ENCODE peak calls at places on chromosomes 11 and 22, in four cellular contexts. H is K562, N is GM12878, O is HepG2. U is an unnamed sample.
A peak's percentile ranks its signal among the peaks of the same experiment; 100 is the strongest.

GRCh38 chr22:28139993-28140392 is 220.9 kb upstream of the PITPNB start:
- DNase-seq in O (no peak), H (no peak), N (no peak), U (no peak)

GRCh38 chr11:4680341-4680740 is 17.3 kb downstream of the OR51E2 start:
- DNase-seq in O (no peak), N (no peak), H (no peak), U (no peak)

GRCh38 chr22:50299724-50300619 is 7.5 kb downstream of the PLXNB2 start:
- DNase-seq in H (no peak), O (no peak), N (no peak), U (no peak)

GRCh38 chr22:35449829-35450689 is 50.1 kb downstream of the MCM5 start:
- DNase-seq in N (no peak), H (no peak), O (no peak), U (no peak)

GRCh38 chr11:47523491-47524199 is 29.3 kb downstream of the CELF1 start:
- DNase-seq in O (peak; percentile 36), N (no peak), H (peak; percentile 42), U (no peak)

GRCh38 chr22:48953830-48954229 is 873.8 kb downstream of the BRD1 start:
- DNase-seq in H (no peak), O (no peak), N (no peak), U (no peak)

GRCh38 chr11:14070866-14071265 is 108.3 kb downstream of the SPON1 start:
- DNase-seq in O (no peak), H (no peak), N (no peak), U (no peak)

GRCh38 chr11:83070878-83071640 is 638 bp downstream of the RAB30 start:
- DNase-seq in O (no peak), H (peak; percentile 17), N (no peak), U (peak; percentile 39)

GRCh38 chr11:83459802-83460201 is 173.6 kb upstream of the CCDC90B start:
- DNase-seq in H (no peak), N (no peak), O (no peak), U (no peak)

GRCh38 chr22:24165673-24166072 is 15.6 kb upstream of the SUSD2 start:
- DNase-seq in O (no peak), H (no peak), N (no peak), U (no peak)

GRCh38 chr11:121445071-121445768 is 6.9 kb upstream of the SORL1 start:
- DNase-seq in H (no peak), O (no peak), N (no peak), U (no peak)

GRCh38 chr11:26150046-26150445 is 181.9 kb upstream of the ANO3 start:
- DNase-seq in N (no peak), O (no peak), H (no peak), U (no peak)

GRCh38 chr22:30892286-30892685 is 76.3 kb downstream of the MORC2 start:
- DNase-seq in H (no peak), O (no peak), N (no peak), U (no peak)

GRCh38 chr11:47186937-47187681 is 875 bp upstream of the PACSIN3 start:
- DNase-seq in H (peak; percentile 41), O (peak; percentile 64), N (no peak), U (peak; percentile 72)

GRCh38 chr11:27282141-27282590 is 80.8 kb downstream of the CCDC34 start:
- DNase-seq in H (no peak), N (no peak), O (peak; percentile 60), U (no peak)

GRCh38 chr22:21447694-21448402 is 19.3 kb upstream of the TMEM191C start:
- DNase-seq in O (no peak), N (no peak), H (peak; percentile 79), U (peak; percentile 58)

GRCh38 chr11:2801711-2802388 is 83.7 kb downstream of the CDKN1C start:
- DNase-seq in N (no peak), H (no peak), O (no peak), U (no peak)

GRCh38 chr11:133198326-133198725 is 334.0 kb downstream of the OPCML start:
- DNase-seq in N (no peak), O (no peak), H (no peak), U (no peak)

GRCh38 chr11:58059011-58059358 is 28.2 kb downstream of the OR6Q1 start:
- DNase-seq in H (no peak), O (peak; percentile 82), N (no peak), U (no peak)

GRCh38 chr11:72224587-72225410 is at the start of gene INPPL1:
- DNase-seq in N (no peak), H (peak; percentile 62), O (no peak), U (peak; percentile 67)

GRCh38 chr22:19817561-19818263 is 37.0 kb downstream of the GNB1L start:
- DNase-seq in H (no peak), N (no peak), O (no peak), U (no peak)
- TF ChIP-seq NFIC in H (no peak), N (no peak), O (no peak), U (no peak)

DNA sequence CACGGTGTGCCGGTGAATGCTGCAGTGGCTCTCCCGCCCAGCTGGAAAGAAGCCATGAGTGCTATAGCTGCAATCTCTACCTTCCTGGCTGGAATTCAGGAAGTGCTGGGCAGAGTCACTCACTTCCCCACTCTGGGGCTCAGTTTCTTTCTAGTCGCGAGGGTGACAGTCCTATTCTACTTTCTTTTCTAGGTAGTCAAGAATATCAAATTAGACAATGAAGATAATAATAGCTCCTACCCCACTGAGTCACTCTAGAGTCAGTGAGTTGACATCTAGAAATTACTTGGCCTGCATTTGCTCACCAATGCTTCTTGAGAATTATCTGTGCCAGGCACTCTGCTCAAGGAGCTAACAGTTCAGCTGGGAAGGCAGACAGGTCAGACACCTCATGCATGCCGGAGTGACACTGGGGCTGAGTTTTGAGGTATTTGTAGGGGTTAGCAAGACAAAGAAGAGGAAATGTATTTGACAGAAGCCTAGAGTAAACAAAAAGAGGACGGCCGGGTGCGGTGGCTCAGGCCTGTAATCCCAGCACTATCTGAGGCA is 3.2 kb downstream of the CENPM start:
- DNase-seq in H (no peak), N (no peak), O (no peak), U (no peak)
- TF ChIP-seq NFIC in H (no peak), N (no peak), O (no peak), U (no peak)

GRCh38 chr22:38699143-38699542 is 1.6 kb downstream of the JOSD1 start:
- DNase-seq in O (no peak), N (no peak), H (no peak), U (no peak)
- TF ChIP-seq NFIC in O (no peak), N (no peak), H (no peak), U (no peak)

GRCh38 chr22:33204408-33204807 is 146.2 kb upstream of the SYN3 start:
- DNase-seq in N (no peak), O (no peak), H (no peak), U (no peak)

GRCh38 chr22:33213383-33214075 is 155.3 kb upstream of the SYN3 start:
- DNase-seq in H (no peak), N (no peak), O (no peak), U (no peak)

DNA sequence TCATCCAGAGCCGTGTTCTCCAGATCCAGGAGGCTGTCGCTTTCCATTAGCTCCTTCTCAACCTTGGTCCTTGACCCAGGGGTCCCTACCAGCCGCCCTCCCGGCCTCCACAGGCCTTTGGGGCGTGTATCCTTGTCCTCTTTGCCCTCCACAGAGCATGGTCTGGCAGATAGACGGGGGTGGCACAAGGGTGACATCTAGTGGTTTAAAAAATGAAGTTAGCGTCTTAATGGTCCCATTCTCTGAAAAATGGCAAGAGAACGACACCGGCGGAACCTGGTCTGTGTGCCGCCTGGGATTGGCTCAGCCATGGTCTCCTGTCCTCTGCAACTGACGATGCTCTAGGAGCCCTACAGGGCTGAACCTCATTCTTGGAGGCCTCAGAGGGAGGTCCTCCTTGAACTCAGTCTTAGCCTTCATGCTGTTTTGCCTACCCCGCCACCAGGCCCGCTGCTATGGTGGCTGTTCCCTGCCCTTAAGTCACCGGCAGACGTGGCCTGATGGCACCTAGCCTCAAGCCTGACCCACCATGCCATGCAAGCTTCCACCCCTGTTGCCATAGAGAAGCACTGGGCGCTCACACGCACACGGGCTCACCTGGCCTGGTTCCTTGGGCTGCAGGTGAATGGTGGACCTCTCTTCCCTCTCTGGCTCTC is 152.1 kb upstream of the SYN3 start:
- DNase-seq in N (no peak), O (peak; percentile 47), H (peak; percentile 13), U (peak; percentile 68)
- TF ChIP-seq NFIC in N (no peak), O (no peak), H (no peak), U (no peak)

DNA sequence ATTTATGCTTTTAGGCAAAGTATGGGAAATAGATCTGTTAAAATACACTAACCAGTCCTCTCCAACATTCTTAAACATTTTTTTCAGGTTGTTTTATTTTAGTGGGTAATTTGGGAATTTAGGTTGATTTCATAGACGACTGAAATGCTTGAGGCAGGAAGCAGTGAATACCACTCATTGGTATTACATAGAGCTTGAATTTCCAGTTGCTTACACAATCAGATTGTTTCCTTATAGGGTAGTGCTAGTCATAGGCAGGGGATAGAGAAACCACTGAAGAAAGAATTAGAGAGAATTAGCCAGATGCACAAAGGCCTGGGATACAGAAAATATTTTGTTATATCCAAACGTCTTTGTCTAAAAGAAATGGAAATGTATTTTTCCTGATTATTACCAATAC is 23.9 kb upstream of the LYVE1 start:
- DNase-seq in N (no peak), O (no peak), H (no peak), U (no peak)
- TF ChIP-seq NFIC in N (no peak), O (no peak), H (no peak), U (no peak)

DNA sequence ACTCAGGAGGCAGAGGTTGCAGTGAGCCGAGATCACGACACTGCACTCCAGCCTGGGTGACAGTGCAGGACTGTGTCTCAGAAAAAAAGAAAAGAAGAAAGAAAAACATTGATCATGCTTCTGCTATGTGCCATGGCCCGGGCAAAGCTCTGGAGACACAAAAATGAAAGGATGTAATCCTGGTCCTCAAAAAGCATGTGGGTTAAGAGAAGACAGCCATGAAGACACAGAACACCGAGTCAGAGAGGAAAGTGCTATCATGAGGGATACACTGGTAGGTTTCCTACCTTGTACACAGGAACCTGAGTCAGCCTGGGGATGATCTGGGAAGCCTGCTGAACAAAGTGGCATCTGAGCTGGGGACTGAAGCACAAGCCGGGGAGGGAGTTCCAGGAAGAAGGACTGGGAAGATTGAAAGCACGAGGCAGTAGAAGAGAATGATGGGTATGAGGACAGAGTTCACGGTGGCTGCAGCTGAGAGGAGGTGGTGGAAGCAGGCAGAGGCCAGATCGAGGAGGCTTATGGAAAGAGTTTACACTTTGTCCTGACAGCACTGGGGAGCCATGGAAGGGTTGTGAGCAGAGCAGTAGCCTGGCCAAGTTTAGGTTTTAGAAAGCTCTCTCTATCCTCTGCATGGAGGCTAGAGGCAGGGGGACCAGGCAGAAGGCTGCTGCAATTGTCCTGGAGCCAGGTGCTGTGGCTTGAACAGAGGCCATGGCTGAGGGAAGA is 9.9 kb upstream of the MAFF start:
- DNase-seq in N (no peak), H (no peak), O (no peak), U (no peak)
- TF ChIP-seq NFIC in N (no peak), H (no peak), O (no peak), U (no peak)

GRCh38 chr11:8086001-8086479 is 5.0 kb downstream of the TUB start:
- DNase-seq in H (no peak), O (no peak), N (no peak), U (peak; percentile 89)
- TF ChIP-seq NFIC in H (no peak), O (no peak), N (no peak), U (no peak)

GRCh38 chr11:128763224-128763623 is 69.4 kb downstream of the FLI1 start:
- DNase-seq in O (no peak), N (no peak), H (no peak), U (no peak)
- TF ChIP-seq NFIC in O (no peak), N (no peak), H (no peak), U (no peak)

U was measured in SK-N-SH.